ENCODE peak calls at places on chromosomes 5 and 9, in five cellular contexts. B is pancreas, Y is coronary artery, M is GM13977, S is RWPE1. C is an unnamed sample.

GRCh38 chr5:16931334-16932110 is 4.6 kb downstream of the MYO10 start:
- DNase-seq in B (peak; percentile 60), Y (no peak), M (no peak), S (no peak), C (no peak)

GRCh38 chr5:134552301-134552700 is 26.8 kb downstream of the JADE2 start:
- DNase-seq in B (peak; percentile 62), Y (peak; percentile 95), M (no peak), S (peak; percentile 78), C (no peak)

GRCh38 chr5:79133121-79133656 is 21.6 kb downstream of the BHMT start:
- DNase-seq in B (no peak), Y (no peak), M (no peak), S (no peak), C (no peak)

GRCh38 chr9:128552744-128553221 is 396 bp downstream of the SPTAN1 start:
- DNase-seq in B (peak; percentile 49), Y (no peak), M (no peak), S (peak; percentile 66), C (no peak)

GRCh38 chr5:150434502-150434901 is 15.0 kb downstream of the RPS14 start:
- DNase-seq in B (no peak), Y (no peak), M (no peak), S (peak; percentile 99), C (no peak)

GRCh38 chr5:108367679-108368334 is 14.1 kb downstream of the FBXL17 start:
- DNase-seq in B (no peak), Y (no peak), M (no peak), S (peak; percentile 24), C (no peak)

GRCh38 chr5:14472986-14473567 is 108.5 kb upstream of the OTULINL start:
- DNase-seq in B (no peak), Y (no peak), M (no peak), S (no peak), C (no peak)

GRCh38 chr5:97046270-97046982 is 96.0 kb downstream of the LIX1 start:
- DNase-seq in B (no peak), Y (no peak), M (no peak), S (no peak), C (no peak)

GRCh38 chr5:15566789-15567188 is 66.8 kb downstream of the FBXL7 start:
- DNase-seq in B (no peak), Y (no peak), M (no peak), S (no peak), C (no peak)

GRCh38 chr5:171226096-171226495 is 83.0 kb upstream of the TLX3 start:
- DNase-seq in B (no peak), Y (no peak), M (no peak), S (no peak), C (no peak)

GRCh38 chr9:127537014-127537413 is 75.1 kb upstream of the STXBP1 start:
- DNase-seq in B (peak; percentile 54), Y (no peak), M (no peak), S (peak; percentile 84), C (no peak)

GRCh38 chr5:139418804-139419203 is 14.9 kb upstream of the SPATA24 start:
- DNase-seq in B (no peak), Y (no peak), M (no peak), S (no peak), C (no peak)

GRCh38 chr5:78243639-78244038 is 50.9 kb downstream of the AP3B1 start:
- DNase-seq in B (no peak), Y (no peak), M (no peak), S (no peak), C (no peak)

GRCh38 chr9:95511952-95512750 is 4.6 kb downstream of the PTCH1 start:
- DNase-seq in B (no peak), Y (no peak), M (no peak), S (no peak), C (no peak)

GRCh38 chr5:78985407-78986223 is 505 bp upstream of the ARSB start:
- DNase-seq in B (peak; percentile 48), Y (no peak), M (peak; percentile 82), S (no peak), C (no peak)

GRCh38 chr5:59487838-59488729 is 405.4 kb downstream of the PDE4D start:
- DNase-seq in B (no peak), Y (no peak), M (no peak), S (no peak), C (no peak)

GRCh38 chr9:69603656-69604055 is 68.5 kb downstream of the APBA1 start:
- DNase-seq in B (no peak), Y (no peak), M (no peak), S (no peak), C (no peak)

GRCh38 chr5:115557667-115558387 is 13.3 kb upstream of the FEM1C start:
- DNase-seq in B (peak; percentile 57), Y (no peak), M (no peak), S (no peak), C (no peak)

GRCh38 chr9:135358161-135358940 is 121.2 kb upstream of the PPP1R26 start:
- DNase-seq in B (no peak), Y (no peak), M (no peak), S (no peak), C (no peak)

GRCh38 chr5:135216813-135217154 is 182.2 kb downstream of the MACROH2A1 start:
- DNase-seq in B (no peak), Y (no peak), M (no peak), S (no peak), C (no peak)

GRCh38 chr9:35813434-35814105 is 1.3 kb downstream of the HINT2 start:
- DNase-seq in B (no peak), Y (no peak), M (no peak), S (peak; percentile 45), C (peak; percentile 39)

GRCh38 chr9:110977259-110977709 is 61.0 kb downstream of the LPAR1 start:
- DNase-seq in B (peak; percentile 39), Y (no peak), M (no peak), S (peak; percentile 83), C (no peak)

GRCh38 chr9:111794837-111795556 is at the start of gene SHOC1:
- DNase-seq in B (no peak), Y (no peak), M (no peak), S (no peak), C (no peak)

GRCh38 chr5:138974227-138975063 is 99.3 kb upstream of the LRRTM2 start:
- DNase-seq in B (peak; percentile 77), Y (no peak), M (no peak), S (no peak), C (no peak)

GRCh38 chr9:20872340-20872977 is 159.0 kb downstream of the HACD4 start:
- DNase-seq in B (no peak), Y (no peak), M (no peak), S (no peak), C (no peak)

GRCh38 chr9:7318920-7319319 is 480.7 kb downstream of the DMAC1 start:
- DNase-seq in B (no peak), Y (no peak), M (no peak), S (no peak), C (no peak)

GRCh38 chr9:126049088-126049487 is 277.5 kb upstream of the MVB12B start:
- DNase-seq in B (no peak), Y (no peak), M (no peak), S (no peak), C (no peak)

GRCh38 chr5:6728011-6728794 is 15.0 kb downstream of the TENT4A start:
- DNase-seq in B (no peak), Y (no peak), M (peak; percentile 79), S (no peak), C (no peak)

GRCh38 chr5:174234388-174234787 is 188.9 kb downstream of the NSG2 start:
- DNase-seq in B (no peak), Y (no peak), M (no peak), S (no peak), C (no peak)

GRCh38 chr5:77957931-77958476 is 181.9 kb upstream of the TBCA start:
- DNase-seq in B (no peak), Y (no peak), M (peak; percentile 55), S (no peak), C (no peak)

GRCh38 chr5:1568201-1568979 is 44.6 kb upstream of the LPCAT1 start:
- DNase-seq in B (no peak), Y (no peak), M (no peak), S (peak; percentile 46), C (no peak)

GRCh38 chr5:173204185-173204979 is 30.6 kb downstream of the NKX2-5 start:
- DNase-seq in B (no peak), Y (no peak), M (no peak), S (no peak), C (no peak)

GRCh38 chr5:179176571-179177230 is 116.5 kb downstream of the ZNF354C start:
- DNase-seq in B (no peak), Y (no peak), M (no peak), S (no peak), C (peak; percentile 11)

GRCh38 chr5:148966348-148966747 is 96.5 kb downstream of the SH3TC2 start:
- DNase-seq in B (no peak), Y (no peak), M (no peak), S (peak; percentile 33), C (no peak)

GRCh38 chr5:42366051-42366450 is 57.2 kb upstream of the GHR start:
- DNase-seq in B (no peak), Y (no peak), M (peak; percentile 14), S (no peak), C (no peak)
- TF ChIP-seq CTCF in B (no peak), Y (no peak), M (no peak), S (no peak), C (no peak)

GRCh38 chr9:109232449-109232848 is 65.4 kb upstream of the FRRS1L start:
- DNase-seq in B (no peak), Y (no peak), M (no peak), S (peak; percentile 96), C (no peak)
- TF ChIP-seq CTCF in B (no peak), Y (no peak), M (no peak), S (no peak), C (no peak)

GRCh38 chr9:105151686-105151995 is 92.8 kb upstream of the SLC44A1 start:
- DNase-seq in B (no peak), Y (no peak), M (no peak), S (no peak), C (no peak)

GRCh38 chr9:105150991-105151685 is 93.3 kb upstream of the SLC44A1 start:
- DNase-seq in B (no peak), Y (no peak), M (peak; percentile 39), S (peak; percentile 68), C (no peak)

GRCh38 chr9:105147095-105147871 is 97.2 kb upstream of the SLC44A1 start:
- DNase-seq in B (no peak), Y (no peak), M (no peak), S (no peak), C (no peak)

GRCh38 chr9:105146677-105147076 is 97.8 kb upstream of the SLC44A1 start:
- DNase-seq in B (no peak), Y (no peak), M (no peak), S (no peak), C (no peak)

GRCh38 chr9:105148328-105149006 is 96.0 kb upstream of the SLC44A1 start:
- DNase-seq in B (no peak), Y (no peak), M (no peak), S (no peak), C (no peak)
- TF ChIP-seq CTCF in B (no peak), Y (no peak), M (no peak), S (no peak), C (peak; percentile 42)

GRCh38 chr5:55225346-55225745 is 1.8 kb downstream of the MCIDAS start:
- DNase-seq in B (no peak), Y (no peak), M (peak; percentile 28), S (no peak), C (no peak)

GRCh38 chr5:55226027-55226933 is 835 bp downstream of the MCIDAS start:
- DNase-seq in B (no peak), Y (no peak), M (peak; percentile 85), S (peak; percentile 93), C (no peak)

GRCh38 chr5:55227738-55228430 is 769 bp upstream of the MCIDAS start:
- DNase-seq in B (no peak), Y (no peak), M (peak; percentile 29), S (no peak), C (no peak)

GRCh38 chr5:55230086-55230629 is 3.0 kb upstream of the MCIDAS start:
- DNase-seq in B (no peak), Y (no peak), M (no peak), S (no peak), C (no peak)

GRCh38 chr5:55226934-55227737 is at the start of gene MCIDAS:
- DNase-seq in B (peak; percentile 71), Y (no peak), M (peak; percentile 88), S (peak; percentile 90), C (no peak)
- TF ChIP-seq CTCF in B (peak; percentile 37), Y (no peak), M (peak; percentile 37), S (peak; percentile 55), C (peak; percentile 46)

C was measured in chondrocyte.